ENCODE peak calls at places on chromosomes 11 and 22, in seven cellular contexts. One of them, this sample, is unnamed.

GRCh38 chr22:30226192-30226832 is 20.2 kb downstream of the LIF start:
- DNase-seq in T follicular helper cell: no peak
- DNase-seq in iPS DF 19.7: no peak
- DNase-seq in C1 segment of cervical spinal cord: no peak
- DNase-seq in HTR-8/SVneo: no peak
- DNase-seq in stimulated activated CD8-positive, alpha-beta memory T cell treated with anti-CD3 and anti-CD28 coated beads, Interleukin-7, amount 100 ng/mL, for 1 hour: no peak
- DNase-seq in activated CD4-positive, alpha-beta T cell treated with anti-CD3 and anti-CD28 coated beads, Interleukin-2, amount 50 U/mL, for 48 hours: no peak
- DNase-seq in this sample: no peak

GRCh38 chr22:22558972-22559603 is at the start of gene PRAME:
- DNase-seq in T follicular helper cell: peak
- DNase-seq in iPS DF 19.7: peak
- DNase-seq in C1 segment of cervical spinal cord: peak
- DNase-seq in HTR-8/SVneo: no peak
- DNase-seq in stimulated activated CD8-positive, alpha-beta memory T cell treated with anti-CD3 and anti-CD28 coated beads, Interleukin-7, amount 100 ng/mL, for 1 hour: peak
- DNase-seq in activated CD4-positive, alpha-beta T cell treated with anti-CD3 and anti-CD28 coated beads, Interleukin-2, amount 50 U/mL, for 48 hours: peak
- DNase-seq in this sample: peak

GRCh38 chr22:26174280-26174679 is 5.0 kb downstream of the SEZ6L start:
- DNase-seq in T follicular helper cell: no peak
- DNase-seq in iPS DF 19.7: peak
- DNase-seq in C1 segment of cervical spinal cord: no peak
- DNase-seq in HTR-8/SVneo: no peak
- DNase-seq in stimulated activated CD8-positive, alpha-beta memory T cell treated with anti-CD3 and anti-CD28 coated beads, Interleukin-7, amount 100 ng/mL, for 1 hour: no peak
- DNase-seq in activated CD4-positive, alpha-beta T cell treated with anti-CD3 and anti-CD28 coated beads, Interleukin-2, amount 50 U/mL, for 48 hours: no peak
- DNase-seq in this sample: no peak

GRCh38 chr22:38317237-38317994 is at the start of gene CSNK1E:
- DNase-seq in T follicular helper cell: peak
- DNase-seq in iPS DF 19.7: no peak
- DNase-seq in C1 segment of cervical spinal cord: peak
- DNase-seq in HTR-8/SVneo: no peak
- DNase-seq in stimulated activated CD8-positive, alpha-beta memory T cell treated with anti-CD3 and anti-CD28 coated beads, Interleukin-7, amount 100 ng/mL, for 1 hour: peak
- DNase-seq in activated CD4-positive, alpha-beta T cell treated with anti-CD3 and anti-CD28 coated beads, Interleukin-2, amount 50 U/mL, for 48 hours: peak
- DNase-seq in this sample: peak

GRCh38 chr22:37516456-37516855 is 2.8 kb downstream of the CARD10 start:
- DNase-seq in T follicular helper cell: no peak
- DNase-seq in iPS DF 19.7: no peak
- DNase-seq in C1 segment of cervical spinal cord: no peak
- DNase-seq in HTR-8/SVneo: no peak
- DNase-seq in stimulated activated CD8-positive, alpha-beta memory T cell treated with anti-CD3 and anti-CD28 coated beads, Interleukin-7, amount 100 ng/mL, for 1 hour: no peak
- DNase-seq in activated CD4-positive, alpha-beta T cell treated with anti-CD3 and anti-CD28 coated beads, Interleukin-2, amount 50 U/mL, for 48 hours: no peak
- DNase-seq in this sample: no peak

GRCh38 chr11:126457817-126458216 is 102.3 kb downstream of the ST3GAL4 start:
- DNase-seq in T follicular helper cell: no peak
- DNase-seq in iPS DF 19.7: no peak
- DNase-seq in C1 segment of cervical spinal cord: no peak
- DNase-seq in HTR-8/SVneo: no peak
- DNase-seq in stimulated activated CD8-positive, alpha-beta memory T cell treated with anti-CD3 and anti-CD28 coated beads, Interleukin-7, amount 100 ng/mL, for 1 hour: no peak
- DNase-seq in activated CD4-positive, alpha-beta T cell treated with anti-CD3 and anti-CD28 coated beads, Interleukin-2, amount 50 U/mL, for 48 hours: no peak
- DNase-seq in this sample: no peak

GRCh38 chr11:129996113-129996870 is 6.3 kb downstream of the PRDM10 start:
- DNase-seq in T follicular helper cell: no peak
- DNase-seq in iPS DF 19.7: no peak
- DNase-seq in C1 segment of cervical spinal cord: no peak
- DNase-seq in HTR-8/SVneo: no peak
- DNase-seq in stimulated activated CD8-positive, alpha-beta memory T cell treated with anti-CD3 and anti-CD28 coated beads, Interleukin-7, amount 100 ng/mL, for 1 hour: no peak
- DNase-seq in activated CD4-positive, alpha-beta T cell treated with anti-CD3 and anti-CD28 coated beads, Interleukin-2, amount 50 U/mL, for 48 hours: no peak
- DNase-seq in this sample: no peak

GRCh38 chr11:46684364-46684763 is 16.1 kb downstream of the ARHGAP1 start:
- DNase-seq in T follicular helper cell: no peak
- DNase-seq in iPS DF 19.7: no peak
- DNase-seq in C1 segment of cervical spinal cord: no peak
- DNase-seq in HTR-8/SVneo: no peak
- DNase-seq in stimulated activated CD8-positive, alpha-beta memory T cell treated with anti-CD3 and anti-CD28 coated beads, Interleukin-7, amount 100 ng/mL, for 1 hour: no peak
- DNase-seq in activated CD4-positive, alpha-beta T cell treated with anti-CD3 and anti-CD28 coated beads, Interleukin-2, amount 50 U/mL, for 48 hours: no peak
- DNase-seq in this sample: no peak

GRCh38 chr11:78138694-78139421 is 568 bp downstream of the ALG8 start:
- DNase-seq in T follicular helper cell: peak
- DNase-seq in iPS DF 19.7: no peak
- DNase-seq in C1 segment of cervical spinal cord: no peak
- DNase-seq in HTR-8/SVneo: peak
- DNase-seq in stimulated activated CD8-positive, alpha-beta memory T cell treated with anti-CD3 and anti-CD28 coated beads, Interleukin-7, amount 100 ng/mL, for 1 hour: peak
- DNase-seq in activated CD4-positive, alpha-beta T cell treated with anti-CD3 and anti-CD28 coated beads, Interleukin-2, amount 50 U/mL, for 48 hours: peak
- DNase-seq in this sample: peak

GRCh38 chr11:65468874-65469333 is 29.9 kb upstream of the MALAT1 start:
- DNase-seq in T follicular helper cell: peak
- DNase-seq in iPS DF 19.7: no peak
- DNase-seq in C1 segment of cervical spinal cord: no peak
- DNase-seq in HTR-8/SVneo: no peak
- DNase-seq in stimulated activated CD8-positive, alpha-beta memory T cell treated with anti-CD3 and anti-CD28 coated beads, Interleukin-7, amount 100 ng/mL, for 1 hour: no peak
- DNase-seq in activated CD4-positive, alpha-beta T cell treated with anti-CD3 and anti-CD28 coated beads, Interleukin-2, amount 50 U/mL, for 48 hours: peak
- DNase-seq in this sample: peak

GRCh38 chr11:46382644-46383403 is 1.4 kb downstream of the MDK start:
- DNase-seq in T follicular helper cell: no peak
- DNase-seq in iPS DF 19.7: no peak
- DNase-seq in C1 segment of cervical spinal cord: peak
- DNase-seq in HTR-8/SVneo: peak
- DNase-seq in stimulated activated CD8-positive, alpha-beta memory T cell treated with anti-CD3 and anti-CD28 coated beads, Interleukin-7, amount 100 ng/mL, for 1 hour: no peak
- DNase-seq in activated CD4-positive, alpha-beta T cell treated with anti-CD3 and anti-CD28 coated beads, Interleukin-2, amount 50 U/mL, for 48 hours: no peak
- DNase-seq in this sample: no peak

This sample was measured in stimulated activated CD4-positive, alpha-beta T cell treated with anti-CD3 and anti-CD28 coated beads, Interleukin-15, amount 100 ng/mL, for 24 hours.